ENCODE peak calls at places on chromosomes 7 and 10, in four cellular contexts. D is bronchial epithelial cell, B is lung microvascular endothelial cell, A is endothelial cell. W is an unnamed sample.

GRCh38 chr7:66256281-66256680 is 51.1 kb downstream of the TPST1 start:
- DNase-seq in B (no peak), D (no peak), A (no peak), W (no peak)

GRCh38 chr7:156785998-156786543 is 106.9 kb downstream of the LMBR1 start:
- DNase-seq in A (no peak), D (no peak), B (no peak), W (no peak)

GRCh38 chr10:130013938-130014733 is 50.1 kb upstream of the EBF3 start:
- DNase-seq in A (no peak), D (no peak), B (no peak), W (no peak)

GRCh38 chr7:892648-893593 is 16.6 kb downstream of the GET4 start:
- DNase-seq in D (no peak), B (no peak), A (no peak), W (no peak)

GRCh38 chr7:158263110-158263963 is 324.3 kb downstream of the PTPRN2 start:
- DNase-seq in A (no peak), B (no peak), D (no peak), W (peak)

GRCh38 chr7:121515181-121515580 is 119.1 kb upstream of the FAM3C start:
- DNase-seq in A (no peak), D (peak), B (no peak), W (no peak)

GRCh38 chr7:81845628-81846259 is 75.9 kb upstream of the HGF start:
- DNase-seq in A (no peak), B (peak), D (no peak), W (no peak)

GRCh38 chr10:126058104-126058503 is 161.7 kb downstream of the FANK1 start:
- DNase-seq in B (no peak), D (no peak), A (no peak), W (no peak)

GRCh38 chr10:57168703-57169240 is 807.7 kb upstream of the ZWINT start:
- DNase-seq in D (no peak), B (no peak), A (no peak), W (no peak)

GRCh38 chr10:77552252-77552651 is 85.4 kb downstream of the KCNMA1 start:
- DNase-seq in D (no peak), A (no peak), B (peak), W (no peak)

GRCh38 chr7:30136743-30137485 is 2.1 kb downstream of the MTURN start:
- DNase-seq in B (no peak), A (no peak), D (no peak), W (no peak)

GRCh38 chr7:44445986-44446671 is 44.3 kb downstream of the NUDCD3 start:
- DNase-seq in D (no peak), B (no peak), A (no peak), W (no peak)

GRCh38 chr10:15472431-15473400 is 101.6 kb upstream of the FAM171A1 start:
- DNase-seq in D (no peak), A (no peak), B (peak), W (no peak)

GRCh38 chr7:44057181-44057848 is 8.1 kb downstream of the PGAM2 start:
- DNase-seq in D (no peak), B (no peak), A (no peak), W (peak)

GRCh38 chr10:97327348-97328294 is 6.9 kb downstream of the FRAT2 start:
- DNase-seq in D (no peak), A (no peak), B (no peak), W (no peak)

GRCh38 chr10:79007843-79008319 is 60.9 kb upstream of the ZMIZ1 start:
- DNase-seq in D (peak), B (no peak), A (no peak), W (no peak)

GRCh38 chr7:155007947-155008346 is 5.0 kb upstream of the PAXIP1 start:
- DNase-seq in A (peak), B (peak), D (no peak), W (no peak)

GRCh38 chr10:125023269-125023668 is 81.3 kb downstream of the ZRANB1 start:
- DNase-seq in A (no peak), D (no peak), B (no peak), W (no peak)

GRCh38 chr10:104317195-104318095 is 20.8 kb downstream of the ITPRIP start:
- DNase-seq in D (peak), B (no peak), A (no peak), W (peak)

GRCh38 chr7:108492742-108493141 is 33.2 kb downstream of the PNPLA8 start:
- DNase-seq in B (peak), D (peak), A (no peak), W (no peak)

GRCh38 chr10:54703086-54703485 is 97.9 kb downstream of the PCDH15 start:
- DNase-seq in D (peak), A (no peak), B (no peak), W (no peak)